ENCODE peak calls at places on chromosomes 2 and 18, in six cellular contexts. One of them, this sample, is unnamed.

GRCh38 chr2:55120634-55121359 is 70.5 kb upstream of the RTN4 start:
- DNase-seq in PC-3: no peak
- DNase-seq in cardiac muscle cell: peak; percentile 74
- DNase-seq in ascending aorta: no peak
- DNase-seq in uterus: peak; percentile 72
- DNase-seq in gastrocnemius medialis: peak; percentile 51
- DNase-seq in this sample: peak; percentile 97

GRCh38 chr2:158487419-158487818 is 30.7 kb downstream of the PKP4 start:
- DNase-seq in PC-3: no peak
- DNase-seq in cardiac muscle cell: no peak
- DNase-seq in ascending aorta: no peak
- DNase-seq in uterus: no peak
- DNase-seq in gastrocnemius medialis: no peak
- DNase-seq in this sample: no peak

GRCh38 chr2:205700331-205701132 is 18.2 kb downstream of the NRP2 start:
- DNase-seq in PC-3: peak; percentile 62
- DNase-seq in cardiac muscle cell: no peak
- DNase-seq in ascending aorta: no peak
- DNase-seq in uterus: no peak
- DNase-seq in gastrocnemius medialis: peak; percentile 37
- DNase-seq in this sample: no peak

GRCh38 chr2:173553589-173553988 is 198.9 kb downstream of the CDCA7 start:
- DNase-seq in PC-3: peak; percentile 33
- DNase-seq in cardiac muscle cell: no peak
- DNase-seq in ascending aorta: no peak
- DNase-seq in uterus: no peak
- DNase-seq in gastrocnemius medialis: no peak
- DNase-seq in this sample: no peak

GRCh38 chr2:156434461-156435291 is 1.5 kb upstream of the GPD2 start:
- DNase-seq in PC-3: peak; percentile 26
- DNase-seq in cardiac muscle cell: no peak
- DNase-seq in ascending aorta: no peak
- DNase-seq in uterus: no peak
- DNase-seq in gastrocnemius medialis: peak; percentile 55
- DNase-seq in this sample: no peak

GRCh38 chr2:177265386-177265690 is 811 bp upstream of the NFE2L2 start:
- DNase-seq in PC-3: peak; percentile 38
- DNase-seq in cardiac muscle cell: no peak
- DNase-seq in ascending aorta: no peak
- DNase-seq in uterus: no peak
- DNase-seq in gastrocnemius medialis: no peak
- DNase-seq in this sample: no peak

GRCh38 chr2:179655627-179656026 is 205.8 kb downstream of the ZNF385B start:
- DNase-seq in PC-3: peak; percentile 70
- DNase-seq in cardiac muscle cell: no peak
- DNase-seq in ascending aorta: no peak
- DNase-seq in uterus: no peak
- DNase-seq in gastrocnemius medialis: no peak
- DNase-seq in this sample: no peak

GRCh38 chr18:50573679-50574078 is 13.8 kb downstream of the MAPK4 start:
- DNase-seq in PC-3: peak; percentile 2
- DNase-seq in cardiac muscle cell: no peak
- DNase-seq in ascending aorta: no peak
- DNase-seq in uterus: no peak
- DNase-seq in gastrocnemius medialis: no peak
- DNase-seq in this sample: no peak

GRCh38 chr2:149538138-149538833 is 49.3 kb downstream of the MMADHC start:
- DNase-seq in PC-3: peak; percentile 64
- DNase-seq in cardiac muscle cell: no peak
- DNase-seq in ascending aorta: no peak
- DNase-seq in uterus: no peak
- DNase-seq in gastrocnemius medialis: no peak
- DNase-seq in this sample: no peak

GRCh38 chr2:49687873-49688272 is 533.6 kb upstream of the FSHR start:
- DNase-seq in PC-3: peak; percentile 9
- DNase-seq in cardiac muscle cell: peak; percentile 33
- DNase-seq in ascending aorta: no peak
- DNase-seq in uterus: no peak
- DNase-seq in gastrocnemius medialis: no peak
- DNase-seq in this sample: no peak

GRCh38 chr2:20561703-20562454 is 89.0 kb downstream of the HS1BP3 start:
- DNase-seq in PC-3: no peak
- DNase-seq in cardiac muscle cell: no peak
- DNase-seq in ascending aorta: no peak
- DNase-seq in uterus: peak; percentile 11
- DNase-seq in gastrocnemius medialis: no peak
- DNase-seq in this sample: no peak

GRCh38 chr18:46388295-46388694 is 268.7 kb downstream of the LOXHD1 start:
- DNase-seq in PC-3: no peak
- DNase-seq in cardiac muscle cell: no peak
- DNase-seq in ascending aorta: no peak
- DNase-seq in uterus: no peak
- DNase-seq in gastrocnemius medialis: no peak
- DNase-seq in this sample: no peak

GRCh38 chr18:58998421-58999203 is 133.9 kb downstream of the ZNF532 start:
- DNase-seq in PC-3: peak; percentile 82
- DNase-seq in cardiac muscle cell: no peak
- DNase-seq in ascending aorta: no peak
- DNase-seq in uterus: peak; percentile 79
- DNase-seq in gastrocnemius medialis: peak; percentile 91
- DNase-seq in this sample: no peak

GRCh38 chr2:15940661-15941482 is 522 bp downstream of the MYCN start:
- DNase-seq in PC-3: no peak
- DNase-seq in cardiac muscle cell: peak; percentile 45
- DNase-seq in ascending aorta: no peak
- DNase-seq in uterus: no peak
- DNase-seq in gastrocnemius medialis: no peak
- DNase-seq in this sample: peak; percentile 60

GRCh38 chr18:45850021-45850420 is 24.5 kb downstream of the SIGLEC15 start:
- DNase-seq in PC-3: peak; percentile 13
- DNase-seq in cardiac muscle cell: no peak
- DNase-seq in ascending aorta: no peak
- DNase-seq in uterus: no peak
- DNase-seq in gastrocnemius medialis: no peak
- DNase-seq in this sample: peak; percentile 34

GRCh38 chr2:216875861-216876260 is 16.0 kb upstream of the TNP1 start:
- DNase-seq in PC-3: no peak
- DNase-seq in cardiac muscle cell: no peak
- DNase-seq in ascending aorta: no peak
- DNase-seq in uterus: no peak
- DNase-seq in gastrocnemius medialis: no peak
- DNase-seq in this sample: no peak

GRCh38 chr2:100013892-100014677 is 128.3 kb downstream of the AFF3 start:
- DNase-seq in PC-3: peak; percentile 80
- DNase-seq in cardiac muscle cell: peak; percentile 33
- DNase-seq in ascending aorta: no peak
- DNase-seq in uterus: peak; percentile 79
- DNase-seq in gastrocnemius medialis: no peak
- DNase-seq in this sample: peak; percentile 9

GRCh38 chr2:158191076-158191566 is 89.4 kb downstream of the UPP2 start:
- DNase-seq in PC-3: no peak
- DNase-seq in cardiac muscle cell: no peak
- DNase-seq in ascending aorta: no peak
- DNase-seq in uterus: no peak
- DNase-seq in gastrocnemius medialis: no peak
- DNase-seq in this sample: no peak

GRCh38 chr2:28624798-28625701 is 126.6 kb upstream of the PPP1CB start:
- DNase-seq in PC-3: no peak
- DNase-seq in cardiac muscle cell: peak; percentile 84
- DNase-seq in ascending aorta: peak; percentile 48
- DNase-seq in uterus: peak; percentile 66
- DNase-seq in gastrocnemius medialis: peak; percentile 85
- DNase-seq in this sample: no peak

GRCh38 chr18:79905389-79905911 is 46.0 kb downstream of the SLC66A2 start:
- DNase-seq in PC-3: no peak
- DNase-seq in cardiac muscle cell: no peak
- DNase-seq in ascending aorta: no peak
- DNase-seq in uterus: peak; percentile 16
- DNase-seq in gastrocnemius medialis: peak; percentile 9
- DNase-seq in this sample: peak; percentile 7

GRCh38 chr18:47180765-47181164 is 4.6 kb upstream of the IER3IP1 start:
- DNase-seq in PC-3: no peak
- DNase-seq in cardiac muscle cell: no peak
- DNase-seq in ascending aorta: no peak
- DNase-seq in uterus: no peak
- DNase-seq in gastrocnemius medialis: no peak
- DNase-seq in this sample: no peak

GRCh38 chr2:192190474-192190873 is 4.3 kb downstream of the TMEFF2 start:
- DNase-seq in PC-3: peak; percentile 53
- DNase-seq in cardiac muscle cell: peak; percentile 28
- DNase-seq in ascending aorta: no peak
- DNase-seq in uterus: no peak
- DNase-seq in gastrocnemius medialis: no peak
- DNase-seq in this sample: no peak

GRCh38 chr2:174797792-174798276 is 33.6 kb upstream of the CHRNA1 start:
- DNase-seq in PC-3: no peak
- DNase-seq in cardiac muscle cell: no peak
- DNase-seq in ascending aorta: no peak
- DNase-seq in uterus: no peak
- DNase-seq in gastrocnemius medialis: no peak
- DNase-seq in this sample: no peak

GRCh38 chr2:232437130-232437620 is 18.8 kb upstream of the ALPI start:
- DNase-seq in PC-3: no peak
- DNase-seq in cardiac muscle cell: no peak
- DNase-seq in ascending aorta: no peak
- DNase-seq in uterus: no peak
- DNase-seq in gastrocnemius medialis: no peak
- DNase-seq in this sample: peak; percentile 3
- H3K4me3 ChIP-seq in PC-3: no peak overlapping the region
- H3K4me3 ChIP-seq in cardiac muscle cell: no peak overlapping the region
- H3K4me3 ChIP-seq in ascending aorta: no peak overlapping the region
- H3K4me3 ChIP-seq in uterus: no peak overlapping the region
- H3K4me3 ChIP-seq in gastrocnemius medialis: no peak overlapping the region
- H3K4me3 ChIP-seq in this sample: no peak overlapping the region

GRCh38 chr2:200199576-200200263 is 106.8 kb upstream of the SPATS2L start:
- DNase-seq in PC-3: peak; percentile 9
- DNase-seq in cardiac muscle cell: no peak
- DNase-seq in ascending aorta: no peak
- DNase-seq in uterus: no peak
- DNase-seq in gastrocnemius medialis: no peak
- DNase-seq in this sample: peak; percentile 20
- TF ChIP-seq CTCF in PC-3: peak; percentile 38
- TF ChIP-seq CTCF in cardiac muscle cell: no peak
- TF ChIP-seq CTCF in ascending aorta: no peak
- TF ChIP-seq CTCF in uterus: no peak
- TF ChIP-seq CTCF in gastrocnemius medialis: no peak
- TF ChIP-seq CTCF in this sample: peak; percentile 10

GRCh38 chr18:48687694-48688042 is 148.8 kb downstream of the CTIF start:
- DNase-seq in PC-3: no peak
- DNase-seq in cardiac muscle cell: no peak
- DNase-seq in ascending aorta: no peak
- DNase-seq in uterus: no peak
- DNase-seq in gastrocnemius medialis: peak; percentile 36
- DNase-seq in this sample: no peak

GRCh38 chr18:48693006-48693405 is 154.2 kb downstream of the CTIF start:
- DNase-seq in PC-3: no peak
- DNase-seq in cardiac muscle cell: no peak
- DNase-seq in ascending aorta: no peak
- DNase-seq in uterus: no peak
- DNase-seq in gastrocnemius medialis: no peak
- DNase-seq in this sample: no peak

GRCh38 chr18:48690494-48690893 is 151.7 kb downstream of the CTIF start:
- DNase-seq in PC-3: no peak
- DNase-seq in cardiac muscle cell: no peak
- DNase-seq in ascending aorta: no peak
- DNase-seq in uterus: no peak
- DNase-seq in gastrocnemius medialis: no peak
- DNase-seq in this sample: no peak

GRCh38 chr18:48689548-48689947 is 150.7 kb downstream of the CTIF start:
- DNase-seq in PC-3: no peak
- DNase-seq in cardiac muscle cell: no peak
- DNase-seq in ascending aorta: no peak
- DNase-seq in uterus: no peak
- DNase-seq in gastrocnemius medialis: no peak
- DNase-seq in this sample: peak; percentile 41

GRCh38 chr18:48688961-48689360 is 150.1 kb downstream of the CTIF start:
- DNase-seq in PC-3: no peak
- DNase-seq in cardiac muscle cell: no peak
- DNase-seq in ascending aorta: no peak
- DNase-seq in uterus: no peak
- DNase-seq in gastrocnemius medialis: no peak
- DNase-seq in this sample: no peak
- H3K27me3 ChIP-seq in PC-3: no peaks in the 10 kb centered on the region
- H3K27me3 ChIP-seq in cardiac muscle cell: no peaks in the 10 kb centered on the region
- H3K27me3 ChIP-seq in ascending aorta: no peaks in the 10 kb centered on the region
- H3K27me3 ChIP-seq in uterus: no peaks in the 10 kb centered on the region
- H3K27me3 ChIP-seq in gastrocnemius medialis: no peaks in the 10 kb centered on the region
- H3K27me3 ChIP-seq in this sample: no peaks in the 10 kb centered on the region

GRCh38 chr2:208252766-208253492 is 1.9 kb downstream of the IDH1 start:
- DNase-seq in PC-3: no peak
- DNase-seq in cardiac muscle cell: no peak
- DNase-seq in ascending aorta: no peak
- DNase-seq in uterus: no peak
- DNase-seq in gastrocnemius medialis: no peak
- DNase-seq in this sample: no peak
- H3K4me3 ChIP-seq in PC-3: peak overlapping the region; percentile 99
- H3K4me3 ChIP-seq in cardiac muscle cell: peak overlapping the region; percentile 71
- H3K4me3 ChIP-seq in ascending aorta: peak overlapping the region; percentile 73
- H3K4me3 ChIP-seq in uterus: no peak overlapping the region
- H3K4me3 ChIP-seq in gastrocnemius medialis: no peak overlapping the region
- H3K4me3 ChIP-seq in this sample: no peak overlapping the region

GRCh38 chr2:190722061-190722759 is 73.3 kb downstream of the NAB1 start:
- DNase-seq in PC-3: peak; percentile 17
- DNase-seq in cardiac muscle cell: no peak
- DNase-seq in ascending aorta: no peak
- DNase-seq in uterus: no peak
- DNase-seq in gastrocnemius medialis: no peak
- DNase-seq in this sample: no peak

GRCh38 chr2:190720691-190721090 is 71.8 kb downstream of the NAB1 start:
- DNase-seq in PC-3: no peak
- DNase-seq in cardiac muscle cell: no peak
- DNase-seq in ascending aorta: no peak
- DNase-seq in uterus: no peak
- DNase-seq in gastrocnemius medialis: no peak
- DNase-seq in this sample: no peak

GRCh38 chr2:190718652-190719526 is 70.0 kb downstream of the NAB1 start:
- DNase-seq in PC-3: peak; percentile 97
- DNase-seq in cardiac muscle cell: peak; percentile 41
- DNase-seq in ascending aorta: no peak
- DNase-seq in uterus: no peak
- DNase-seq in gastrocnemius medialis: peak; percentile 40
- DNase-seq in this sample: peak; percentile 37

GRCh38 chr2:190717764-190718651 is 69.1 kb downstream of the NAB1 start:
- DNase-seq in PC-3: peak; percentile 40
- DNase-seq in cardiac muscle cell: no peak
- DNase-seq in ascending aorta: no peak
- DNase-seq in uterus: no peak
- DNase-seq in gastrocnemius medialis: no peak
- DNase-seq in this sample: no peak

DNA sequence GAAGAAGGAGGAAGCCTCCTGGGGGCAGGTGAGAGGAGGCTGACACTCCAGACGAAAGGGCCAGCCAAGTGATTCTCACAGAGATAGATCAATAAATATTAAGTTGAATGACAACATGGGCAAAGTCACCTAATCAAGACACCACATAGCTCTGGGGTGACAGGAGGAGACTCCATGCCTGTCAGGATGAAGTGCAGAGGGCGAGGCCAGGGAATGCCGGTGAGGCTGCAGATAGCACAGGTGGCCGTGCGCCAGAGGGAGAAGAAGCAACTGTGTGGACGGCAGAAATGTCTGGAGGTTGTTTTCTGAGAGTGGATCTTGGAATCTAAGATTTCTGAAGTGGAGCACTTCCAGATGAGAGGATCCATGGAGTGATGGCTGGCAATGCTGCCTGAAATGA is 71.4 kb downstream of the NAB1 start:
- DNase-seq in PC-3: no peak
- DNase-seq in cardiac muscle cell: no peak
- DNase-seq in ascending aorta: no peak
- DNase-seq in uterus: no peak
- DNase-seq in gastrocnemius medialis: no peak
- DNase-seq in this sample: no peak
- TF ChIP-seq CTCF in PC-3: no peak
- TF ChIP-seq CTCF in cardiac muscle cell: no peak
- TF ChIP-seq CTCF in ascending aorta: no peak
- TF ChIP-seq CTCF in uterus: no peak
- TF ChIP-seq CTCF in gastrocnemius medialis: no peak
- TF ChIP-seq CTCF in this sample: no peak